ENCODE peak calls at places on chromosomes 4 and X, in four cellular contexts. D is activated T-helper 9 cell treated with anti-CD3 and anti-CD28 coated beads, Interleukin-2, amount 50 U/mL, for 16 hours; I is stimulated activated CD4-positive, alpha-beta T cell treated with anti-CD3 and anti-CD28 coated beads, TNF-alpha, amount 100 ng/mL, for 4 hours; O is SJSA1. B is an unnamed sample.

GRCh38 chrX:118117069-118117405 is 427 bp upstream of the KLHL13 start:
- DNase-seq in D (no peak), I (no peak), O (peak), B (no peak)

GRCh38 chrX:65924938-65925507 is 114.9 kb downstream of the VSIG4 start:
- DNase-seq in D (no peak), I (no peak), O (no peak), B (peak)

GRCh38 chrX:337331-337831 is 18.8 kb upstream of the GTPBP6 start:
- DNase-seq in D (no peak), I (no peak), O (no peak), B (no peak)

GRCh38 chr4:1794809-1795303 is 1.8 kb downstream of the FGFR3 start:
- DNase-seq in D (no peak), I (no peak), O (no peak), B (no peak)

GRCh38 chr4:526189-526909 is 27.3 kb downstream of the PIGG start:
- DNase-seq in D (no peak), I (no peak), O (no peak), B (no peak)

GRCh38 chr4:80155286-80155982 is 41.9 kb upstream of the PRDM8 start:
- DNase-seq in D (no peak), I (no peak), O (no peak), B (no peak)

GRCh38 chr4:114780205-114780604 is 181.6 kb downstream of the UGT8 start:
- DNase-seq in D (no peak), I (no peak), O (no peak), B (no peak)

GRCh38 chr4:118991686-118992085 is 103.0 kb downstream of the SYNPO2 start:
- DNase-seq in D (no peak), I (no peak), O (no peak), B (no peak)

GRCh38 chrX:115226929-115227328 is 7.0 kb downstream of the LRCH2 start:
- DNase-seq in D (no peak), I (no peak), O (no peak), B (no peak)

GRCh38 chrX:153719701-153720100 is 4.5 kb downstream of the BCAP31 start:
- DNase-seq in D (no peak), I (no peak), O (no peak), B (no peak)

GRCh38 chrX:13487731-13488505 is 81.5 kb upstream of the EGFL6 start:
- DNase-seq in D (peak), I (no peak), O (peak), B (no peak)

GRCh38 chrX:43958529-43958928 is 14.7 kb downstream of the NDP start:
- DNase-seq in D (no peak), I (no peak), O (peak), B (no peak)

GRCh38 chrX:132270699-132271098 is 51.5 kb upstream of the RAP2C start:
- DNase-seq in D (no peak), I (no peak), O (no peak), B (no peak)

GRCh38 chrX:30659421-30659820 is 6.2 kb downstream of the GK start:
- DNase-seq in D (no peak), I (no peak), O (peak), B (no peak)

GRCh38 chr4:152448038-152448437 is 87.9 kb downstream of the FBXW7 start:
- DNase-seq in D (no peak), I (no peak), O (no peak), B (no peak)